ENCODE peak calls at places on chromosome 18, in five cellular contexts. One of them, this sample, is unnamed.

GRCh38 chr18:35466334-35466733 is 31.4 kb downstream of the INO80C start:
- DNase-seq in PC-3: no peak
- DNase-seq in Peyer's patch: no peak
- DNase-seq in CD8-positive, alpha-beta memory T cell: no peak
- DNase-seq in tibial nerve: no peak
- DNase-seq in this sample: no peak

GRCh38 chr18:9627642-9628041 is 13.3 kb upstream of the PPP4R1 start:
- DNase-seq in CD8-positive, alpha-beta memory T cell: no peak
- DNase-seq in tibial nerve: no peak
- DNase-seq in Peyer's patch: no peak
- DNase-seq in PC-3: peak
- DNase-seq in this sample: no peak

GRCh38 chr18:46283895-46284295 is 179.7 kb downstream of the HAUS1 start:
- DNase-seq in tibial nerve: no peak
- DNase-seq in PC-3: no peak
- DNase-seq in Peyer's patch: no peak
- DNase-seq in CD8-positive, alpha-beta memory T cell: no peak
- DNase-seq in this sample: no peak

GRCh38 chr18:73661457-73661856 is 486.2 kb downstream of the FBXO15 start:
- DNase-seq in PC-3: peak
- DNase-seq in Peyer's patch: no peak
- DNase-seq in tibial nerve: no peak
- DNase-seq in CD8-positive, alpha-beta memory T cell: no peak
- DNase-seq in this sample: no peak

GRCh38 chr18:9437049-9437448 is 38.3 kb upstream of the RALBP1 start:
- DNase-seq in CD8-positive, alpha-beta memory T cell: no peak
- DNase-seq in Peyer's patch: no peak
- DNase-seq in tibial nerve: no peak
- DNase-seq in PC-3: no peak
- DNase-seq in this sample: no peak

GRCh38 chr18:23856466-23857175 is 157.9 kb upstream of the TTC39C start:
- DNase-seq in Peyer's patch: no peak
- DNase-seq in tibial nerve: no peak
- DNase-seq in PC-3: peak
- DNase-seq in CD8-positive, alpha-beta memory T cell: no peak
- DNase-seq in this sample: no peak

GRCh38 chr18:74127483-74127750 is 20.2 kb downstream of the FBXO15 start:
- DNase-seq in tibial nerve: no peak
- DNase-seq in Peyer's patch: no peak
- DNase-seq in CD8-positive, alpha-beta memory T cell: no peak
- DNase-seq in PC-3: no peak
- DNase-seq in this sample: no peak

GRCh38 chr18:9825571-9826073 is 60.2 kb upstream of the TXNDC2 start:
- DNase-seq in Peyer's patch: peak
- DNase-seq in tibial nerve: no peak
- DNase-seq in PC-3: peak
- DNase-seq in CD8-positive, alpha-beta memory T cell: no peak
- DNase-seq in this sample: peak

GRCh38 chr18:72530622-72531021 is 13.5 kb downstream of the CBLN2 start:
- DNase-seq in Peyer's patch: no peak
- DNase-seq in CD8-positive, alpha-beta memory T cell: no peak
- DNase-seq in tibial nerve: no peak
- DNase-seq in PC-3: no peak
- DNase-seq in this sample: no peak

GRCh38 chr18:61840324-61840723 is 52.5 kb downstream of the RNF152 start:
- DNase-seq in Peyer's patch: no peak
- DNase-seq in CD8-positive, alpha-beta memory T cell: no peak
- DNase-seq in PC-3: no peak
- DNase-seq in tibial nerve: no peak
- DNase-seq in this sample: no peak

GRCh38 chr18:36183987-36184386 is 3.3 kb upstream of the MOCOS start:
- DNase-seq in PC-3: no peak
- DNase-seq in tibial nerve: no peak
- DNase-seq in CD8-positive, alpha-beta memory T cell: no peak
- DNase-seq in Peyer's patch: no peak
- DNase-seq in this sample: no peak

GRCh38 chr18:45086777-45087176 is 406.1 kb downstream of the SETBP1 start:
- DNase-seq in CD8-positive, alpha-beta memory T cell: no peak
- DNase-seq in tibial nerve: no peak
- DNase-seq in Peyer's patch: no peak
- DNase-seq in PC-3: no peak
- DNase-seq in this sample: no peak

GRCh38 chr18:67151366-67151765 is 365.2 kb downstream of the DSEL start:
- DNase-seq in Peyer's patch: no peak
- DNase-seq in PC-3: no peak
- DNase-seq in tibial nerve: no peak
- DNase-seq in CD8-positive, alpha-beta memory T cell: no peak
- DNase-seq in this sample: no peak

GRCh38 chr18:45993441-45993840 is 26.3 kb upstream of the EPG5 start:
- DNase-seq in CD8-positive, alpha-beta memory T cell: no peak
- DNase-seq in tibial nerve: no peak
- DNase-seq in PC-3: peak
- DNase-seq in Peyer's patch: no peak
- DNase-seq in this sample: peak

DNA sequence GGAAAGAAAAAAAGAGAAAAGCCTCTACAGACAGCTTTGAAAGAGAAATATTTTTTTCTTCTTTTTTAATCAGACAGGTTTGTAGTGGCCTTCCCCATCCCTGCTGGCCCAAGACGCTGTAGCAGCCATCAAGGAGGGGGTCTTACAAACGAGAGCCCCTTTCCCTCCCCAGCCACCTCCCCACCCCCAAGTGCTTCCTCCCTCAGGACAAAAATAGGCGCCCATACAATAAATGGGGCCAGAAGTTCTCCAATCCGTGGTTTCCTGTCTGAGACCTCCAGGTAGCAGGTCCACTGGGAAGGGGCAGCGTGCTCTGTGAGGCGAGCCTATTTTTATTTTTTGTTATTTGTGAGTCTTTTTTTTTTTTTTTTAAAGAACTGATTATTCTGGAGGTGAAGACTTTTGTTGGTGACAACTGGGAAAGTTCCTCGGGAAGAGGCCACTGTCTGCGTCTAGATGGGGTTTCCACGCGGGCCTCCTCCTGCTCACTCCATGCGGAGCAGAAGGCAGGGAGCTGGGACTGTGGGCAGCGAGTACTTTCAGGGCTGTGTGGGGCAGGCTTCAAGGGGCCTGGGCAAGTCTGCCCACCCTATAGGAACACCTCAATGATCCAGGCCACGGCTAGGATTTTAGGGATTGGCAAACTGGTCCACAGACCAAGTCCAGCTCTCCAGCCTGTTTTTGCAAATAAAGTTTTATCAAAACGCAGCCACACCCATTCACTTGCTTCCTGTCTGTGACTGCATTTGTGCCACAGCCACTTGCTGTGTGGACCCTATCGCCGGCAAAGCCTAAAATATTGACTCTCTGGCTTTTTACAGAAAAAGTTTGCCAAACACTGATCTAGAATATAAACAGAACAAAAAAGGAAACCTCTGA is 139.6 kb downstream of the CTIF start:
- DNase-seq in Peyer's patch: no peak
- DNase-seq in tibial nerve: no peak
- DNase-seq in PC-3: no peak
- DNase-seq in CD8-positive, alpha-beta memory T cell: no peak
- DNase-seq in this sample: no peak
- H3K27ac ChIP-seq in Peyer's patch: no peak
- H3K27ac ChIP-seq in tibial nerve: no peak
- H3K27ac ChIP-seq in PC-3: no peak
- H3K27ac ChIP-seq in CD8-positive, alpha-beta memory T cell: no peak
- H3K27ac ChIP-seq in this sample: no peak

GRCh38 chr18:6737833-6738232 is 8.3 kb downstream of the ARHGAP28 start:
- DNase-seq in tibial nerve: no peak
- DNase-seq in PC-3: peak
- DNase-seq in Peyer's patch: no peak
- DNase-seq in CD8-positive, alpha-beta memory T cell: no peak
- DNase-seq in this sample: no peak
- H3K27ac ChIP-seq in tibial nerve: no peak
- H3K27ac ChIP-seq in PC-3: no peak
- H3K27ac ChIP-seq in Peyer's patch: no peak
- H3K27ac ChIP-seq in CD8-positive, alpha-beta memory T cell: no peak
- H3K27ac ChIP-seq in this sample: no peak

DNA sequence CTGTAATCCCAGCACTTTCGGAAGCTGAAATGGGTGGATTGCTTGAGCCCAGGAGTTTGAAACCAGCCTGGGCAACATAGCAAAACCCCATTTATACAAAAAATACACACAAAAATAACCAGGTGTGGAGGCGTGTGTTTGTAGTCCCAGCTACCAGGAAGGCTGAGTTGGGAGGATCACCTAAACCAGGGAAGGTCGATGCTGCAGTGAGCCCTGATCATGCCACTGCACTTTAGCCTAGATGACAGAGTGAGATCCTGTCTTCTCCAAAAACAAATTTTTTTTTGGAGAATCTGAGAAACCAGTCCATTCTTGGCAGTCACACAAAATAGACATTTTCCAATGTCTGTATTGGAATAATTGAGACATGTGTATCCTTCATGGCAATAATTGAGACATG is 46.8 kb downstream of the RAB27B start:
- DNase-seq in Peyer's patch: no peak
- DNase-seq in tibial nerve: no peak
- DNase-seq in CD8-positive, alpha-beta memory T cell: no peak
- DNase-seq in PC-3: no peak
- DNase-seq in this sample: no peak
- H3K27ac ChIP-seq in Peyer's patch: no peak
- H3K27ac ChIP-seq in tibial nerve: no peak
- H3K27ac ChIP-seq in CD8-positive, alpha-beta memory T cell: no peak
- H3K27ac ChIP-seq in PC-3: no peak
- H3K27ac ChIP-seq in this sample: no peak

DNA sequence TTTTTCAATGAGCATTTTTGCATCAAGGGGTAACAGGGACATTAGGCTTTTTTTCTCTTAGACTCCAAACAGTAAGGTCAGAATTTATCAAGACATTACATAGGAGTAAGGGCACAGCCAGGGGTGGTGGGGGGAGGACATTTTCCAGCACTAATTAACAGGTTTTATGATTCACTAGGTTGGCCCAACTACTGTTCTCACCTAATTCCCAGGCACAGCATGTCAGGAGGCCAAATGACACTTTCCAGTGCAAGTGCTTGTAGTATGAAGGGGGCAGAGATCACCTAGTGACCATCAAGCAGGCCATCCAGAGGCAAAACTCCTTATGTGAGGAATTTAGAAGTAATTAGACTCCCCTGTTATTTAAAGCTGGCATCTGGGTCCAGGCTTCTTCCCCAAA is 3.9 kb upstream of the MBD2 start:
- DNase-seq in CD8-positive, alpha-beta memory T cell: no peak
- DNase-seq in tibial nerve: no peak
- DNase-seq in PC-3: no peak
- DNase-seq in Peyer's patch: no peak
- DNase-seq in this sample: no peak
- H3K27ac ChIP-seq in CD8-positive, alpha-beta memory T cell: no peak
- H3K27ac ChIP-seq in tibial nerve: no peak
- H3K27ac ChIP-seq in PC-3: no peak
- H3K27ac ChIP-seq in Peyer's patch: no peak
- H3K27ac ChIP-seq in this sample: no peak

GRCh38 chr18:52582516-52582915 is 242.5 kb downstream of the DCC start:
- DNase-seq in tibial nerve: no peak
- DNase-seq in PC-3: no peak
- DNase-seq in Peyer's patch: no peak
- DNase-seq in CD8-positive, alpha-beta memory T cell: no peak
- DNase-seq in this sample: no peak
- H3K27ac ChIP-seq in tibial nerve: no peak
- H3K27ac ChIP-seq in PC-3: no peak
- H3K27ac ChIP-seq in Peyer's patch: no peak
- H3K27ac ChIP-seq in CD8-positive, alpha-beta memory T cell: no peak
- H3K27ac ChIP-seq in this sample: no peak

DNA sequence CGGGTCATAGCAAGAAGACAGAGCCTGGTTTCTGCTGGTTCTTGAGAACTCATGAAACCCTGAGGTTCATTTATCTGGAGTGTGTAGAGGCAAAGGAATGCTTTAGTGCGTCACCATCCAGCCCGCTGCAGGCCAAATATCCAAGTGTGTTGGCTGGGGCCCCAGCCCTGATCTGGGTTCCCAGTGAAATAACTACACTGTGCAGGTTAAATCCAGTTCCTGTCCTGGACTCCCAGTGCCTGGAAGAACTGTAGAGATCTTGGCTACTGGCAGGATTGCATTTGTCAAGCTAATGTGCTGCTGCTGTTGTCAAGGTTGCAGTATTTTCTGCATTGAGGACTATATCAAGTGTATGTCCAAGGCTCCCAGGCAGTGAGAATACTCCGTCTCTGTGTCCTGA is 89.9 kb downstream of the MAPK4 start:
- DNase-seq in Peyer's patch: no peak
- DNase-seq in CD8-positive, alpha-beta memory T cell: no peak
- DNase-seq in tibial nerve: no peak
- DNase-seq in PC-3: no peak
- DNase-seq in this sample: no peak
- H3K27ac ChIP-seq in Peyer's patch: no peak
- H3K27ac ChIP-seq in CD8-positive, alpha-beta memory T cell: no peak
- H3K27ac ChIP-seq in tibial nerve: no peak
- H3K27ac ChIP-seq in PC-3: no peak
- H3K27ac ChIP-seq in this sample: no peak

GRCh38 chr18:77140030-77140429 is 7.4 kb upstream of the MBP start:
- DNase-seq in Peyer's patch: no peak
- DNase-seq in PC-3: no peak
- DNase-seq in CD8-positive, alpha-beta memory T cell: no peak
- DNase-seq in tibial nerve: no peak
- DNase-seq in this sample: no peak

GRCh38 chr18:77136871-77137665 is 4.5 kb upstream of the MBP start:
- DNase-seq in Peyer's patch: no peak
- DNase-seq in CD8-positive, alpha-beta memory T cell: no peak
- DNase-seq in tibial nerve: no peak
- DNase-seq in PC-3: no peak
- DNase-seq in this sample: no peak

GRCh38 chr18:77139619-77140018 is 7.0 kb upstream of the MBP start:
- DNase-seq in tibial nerve: no peak
- DNase-seq in PC-3: no peak
- DNase-seq in CD8-positive, alpha-beta memory T cell: no peak
- DNase-seq in Peyer's patch: no peak
- DNase-seq in this sample: no peak

GRCh38 chr18:77137851-77138250 is 5.3 kb upstream of the MBP start:
- DNase-seq in PC-3: no peak
- DNase-seq in CD8-positive, alpha-beta memory T cell: no peak
- DNase-seq in tibial nerve: no peak
- DNase-seq in Peyer's patch: no peak
- DNase-seq in this sample: no peak

GRCh38 chr18:77138270-77138669 is 5.7 kb upstream of the MBP start:
- DNase-seq in tibial nerve: no peak
- DNase-seq in Peyer's patch: no peak
- DNase-seq in CD8-positive, alpha-beta memory T cell: no peak
- DNase-seq in PC-3: no peak
- DNase-seq in this sample: no peak
- H3K27ac ChIP-seq in tibial nerve: no peak
- H3K27ac ChIP-seq in Peyer's patch: no peak
- H3K27ac ChIP-seq in CD8-positive, alpha-beta memory T cell: no peak
- H3K27ac ChIP-seq in PC-3: no peak
- H3K27ac ChIP-seq in this sample: no peak